ENCODE peak calls at places on chromosomes 2 and 18, in four cellular contexts. One of them, this sample, is unnamed.

GRCh38 chr2:61620244-61621159 is 82.3 kb upstream of the XPO1 start:
- DNase-seq in H1: no peak
- DNase-seq in HepG2: peak
- DNase-seq in SK-N-SH: no peak
- DNase-seq in this sample: no peak

GRCh38 chr2:69188174-69188900 is 175.4 kb downstream of the ANTXR1 start:
- DNase-seq in H1: no peak
- DNase-seq in HepG2: no peak
- DNase-seq in SK-N-SH: no peak
- DNase-seq in this sample: no peak

GRCh38 chr18:62409821-62410220 is 84.7 kb downstream of the TNFRSF11A start:
- DNase-seq in H1: no peak
- DNase-seq in HepG2: no peak
- DNase-seq in SK-N-SH: no peak
- DNase-seq in this sample: no peak

GRCh38 chr2:187310696-187311095 is 137.4 kb downstream of the CALCRL start:
- DNase-seq in H1: no peak
- DNase-seq in HepG2: no peak
- DNase-seq in SK-N-SH: no peak
- DNase-seq in this sample: no peak

GRCh38 chr2:152405206-152406118 is 70.5 kb downstream of the FMNL2 start:
- DNase-seq in H1: no peak
- DNase-seq in HepG2: peak
- DNase-seq in SK-N-SH: no peak
- DNase-seq in this sample: no peak

GRCh38 chr2:239936838-239937581 is 88.1 kb downstream of the NDUFA10 start:
- DNase-seq in H1: no peak
- DNase-seq in HepG2: no peak
- DNase-seq in SK-N-SH: no peak
- DNase-seq in this sample: no peak

GRCh38 chr2:13821255-13821880 is 811.1 kb upstream of the LRATD1 start:
- DNase-seq in H1: no peak
- DNase-seq in HepG2: no peak
- DNase-seq in SK-N-SH: no peak
- DNase-seq in this sample: no peak

GRCh38 chr2:65265090-65266045 is 37.7 kb downstream of the ACTR2 start:
- DNase-seq in H1: no peak
- DNase-seq in HepG2: peak
- DNase-seq in SK-N-SH: peak
- DNase-seq in this sample: peak

GRCh38 chr2:121309801-121310200 is 24.8 kb upstream of the TFCP2L1 start:
- DNase-seq in H1: no peak
- DNase-seq in HepG2: no peak
- DNase-seq in SK-N-SH: peak
- DNase-seq in this sample: no peak
- TF ChIP-seq JUND in H1: no peak
- TF ChIP-seq JUND in HepG2: no peak
- TF ChIP-seq JUND in SK-N-SH: no peak
- TF ChIP-seq JUND in this sample: no peak

GRCh38 chr2:27901219-27901618 is 10.7 kb downstream of the BABAM2 start:
- DNase-seq in H1: no peak
- DNase-seq in HepG2: no peak
- DNase-seq in SK-N-SH: no peak
- DNase-seq in this sample: no peak
- TF ChIP-seq JUND in H1: no peak
- TF ChIP-seq JUND in HepG2: no peak
- TF ChIP-seq JUND in SK-N-SH: peak
- TF ChIP-seq JUND in this sample: no peak

DNA sequence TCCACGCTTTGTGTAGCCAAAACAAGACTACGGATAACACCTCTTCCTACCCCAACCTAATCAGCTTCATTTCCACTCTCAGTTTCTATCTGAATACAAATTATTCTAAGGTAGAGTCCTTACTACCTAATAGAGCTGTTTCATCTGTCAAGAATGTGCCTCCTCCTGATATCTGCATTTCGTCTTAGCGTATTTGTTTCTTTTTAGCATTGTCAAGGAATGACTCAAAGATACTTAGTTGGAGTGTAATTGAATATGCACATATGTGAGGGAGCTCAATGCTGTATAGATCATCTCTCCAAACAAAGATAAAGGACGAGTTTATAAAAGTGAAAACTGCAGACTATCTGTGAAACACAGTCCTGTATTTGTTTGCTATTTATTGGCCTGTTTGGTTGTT is 2059.3 kb upstream of the CELF4 start:
- DNase-seq in H1: no peak
- DNase-seq in HepG2: no peak
- DNase-seq in SK-N-SH: no peak
- DNase-seq in this sample: no peak
- TF ChIP-seq JUND in H1: peak
- TF ChIP-seq JUND in HepG2: no peak
- TF ChIP-seq JUND in SK-N-SH: no peak
- TF ChIP-seq JUND in this sample: no peak

GRCh38 chr2:204018717-204019116 is 82.2 kb downstream of the ICOS start:
- DNase-seq in H1: no peak
- DNase-seq in HepG2: no peak
- DNase-seq in SK-N-SH: no peak
- DNase-seq in this sample: no peak

GRCh38 chr2:204023088-204023487 is 86.5 kb downstream of the ICOS start:
- DNase-seq in H1: no peak
- DNase-seq in HepG2: no peak
- DNase-seq in SK-N-SH: no peak
- DNase-seq in this sample: no peak

GRCh38 chr2:204022550-204022949 is 86.0 kb downstream of the ICOS start:
- DNase-seq in H1: no peak
- DNase-seq in HepG2: no peak
- DNase-seq in SK-N-SH: no peak
- DNase-seq in this sample: no peak

GRCh38 chr2:204021290-204022081 is 84.9 kb downstream of the ICOS start:
- DNase-seq in H1: no peak
- DNase-seq in HepG2: no peak
- DNase-seq in SK-N-SH: peak
- DNase-seq in this sample: no peak

GRCh38 chr2:204019572-204020501 is 83.3 kb downstream of the ICOS start:
- DNase-seq in H1: no peak
- DNase-seq in HepG2: no peak
- DNase-seq in SK-N-SH: no peak
- DNase-seq in this sample: no peak
- TF ChIP-seq JUND in H1: no peak
- TF ChIP-seq JUND in HepG2: no peak
- TF ChIP-seq JUND in SK-N-SH: peak
- TF ChIP-seq JUND in this sample: no peak